ENCODE peak calls at places on chromosome 13, in ten cellular contexts. R, Z, Y, Q, P, M, C, G, O and J are unnamed samples. For H3K4me1, the result is how much of the 10 kb centered on the place peaks cover.

GRCh38 chr13:84139561-84140158 is 257.4 kb upstream of the SLITRK1 start:
- DNase-seq in Z (no peak), G (no peak), O (no peak), M (no peak), R (no peak), C (peak), P (no peak), Q (no peak), Y (no peak), J (peak)

GRCh38 chr13:103371271-103371670 is 305.1 kb upstream of the SLC10A2 start:
- DNase-seq in O (no peak), R (peak), Q (no peak), Z (no peak), P (no peak), G (no peak), C (no peak), Y (no peak), M (no peak), J (peak)

GRCh38 chr13:36298535-36299068 is 988 bp upstream of the CCDC169 start:
- DNase-seq in P (peak), Q (no peak), G (no peak), O (no peak), R (no peak), C (peak), Z (no peak), Y (peak), M (peak), J (no peak)

GRCh38 chr13:34420975-34421719 is 520.9 kb upstream of the NBEA start:
- DNase-seq in P (no peak), R (no peak), O (no peak), Z (peak), Q (peak), M (no peak), C (no peak), G (no peak), Y (no peak), J (peak)

GRCh38 chr13:88707652-88708051 is 1036.5 kb downstream of the SLITRK5 start:
- DNase-seq in Y (no peak), Q (no peak), G (no peak), R (no peak), C (no peak), M (no peak), O (no peak), P (no peak), Z (no peak), J (no peak)

GRCh38 chr13:45658586-45659235 is 43.2 kb upstream of the ERICH6B start:
- DNase-seq in Z (peak), G (peak), R (peak), O (no peak), C (no peak), M (no peak), Y (no peak), P (no peak), Q (peak), J (peak)

GRCh38 chr13:112132142-112132541 is 65.2 kb downstream of the SOX1 start:
- DNase-seq in P (no peak), O (no peak), Q (no peak), M (no peak), G (no peak), R (no peak), C (no peak), Z (no peak), Y (no peak), J (no peak)

GRCh38 chr13:23134542-23134941 is 46.2 kb upstream of the SGCG start:
- DNase-seq in Z (no peak), Q (no peak), M (no peak), O (no peak), R (no peak), P (no peak), Y (no peak), C (no peak), G (no peak), J (no peak)

GRCh38 chr13:46288570-46289259 is 77.0 kb downstream of the LRRC63 start:
- DNase-seq in Y (peak), Q (no peak), G (peak), M (peak), R (peak), O (no peak), Z (peak), P (no peak), C (peak), J (peak)

GRCh38 chr13:98512774-98513327 is 64.1 kb downstream of the STK24 start:
- DNase-seq in Y (no peak), Q (no peak), Z (no peak), O (no peak), C (no peak), R (no peak), G (no peak), M (no peak), P (no peak), J (no peak)

GRCh38 chr13:74825949-74826246 is 656.1 kb downstream of the TBC1D4 start:
- DNase-seq in G (no peak), Z (no peak), R (no peak), O (no peak), Y (no peak), Q (no peak), M (no peak), P (no peak), C (no peak), J (no peak)

GRCh38 chr13:97695684-97696083 is 257.8 kb upstream of the IPO5 start:
- DNase-seq in Y (no peak), P (no peak), R (no peak), O (no peak), C (no peak), Z (no peak), G (no peak), M (no peak), Q (no peak), J (no peak)

GRCh38 chr13:105982219-105982618 is 553.2 kb downstream of the EFNB2 start:
- DNase-seq in Z (no peak), Y (no peak), P (peak), R (no peak), C (peak), Q (no peak), G (no peak), O (no peak), M (no peak), J (no peak)

GRCh38 chr13:97325738-97326137 is 103.6 kb downstream of the MBNL2 start:
- DNase-seq in Z (no peak), G (no peak), Y (no peak), P (no peak), O (no peak), Q (no peak), R (no peak), M (no peak), C (no peak), J (peak)

GRCh38 chr13:29465741-29466293 is 129.7 kb downstream of the SLC7A1 start:
- DNase-seq in C (no peak), Y (no peak), M (no peak), P (no peak), G (peak), O (no peak), Z (peak), Q (no peak), R (peak), J (peak)

GRCh38 chr13:23656637-23657036 is 86.4 kb downstream of the TNFRSF19 start:
- DNase-seq in Z (peak), Y (peak), C (no peak), Q (no peak), G (peak), R (peak), P (no peak), O (no peak), M (no peak), J (no peak)

GRCh38 chr13:30453727-30454126 is 12.0 kb downstream of the HMGB1 start:
- DNase-seq in Z (peak), P (no peak), R (no peak), M (no peak), G (peak), O (no peak), C (no peak), Q (no peak), Y (no peak), J (no peak)

GRCh38 chr13:58004761-58005160 is 373.2 kb downstream of the PCDH17 start:
- DNase-seq in M (no peak), G (no peak), Y (no peak), P (no peak), Z (no peak), Q (no peak), C (no peak), R (no peak), O (no peak), J (no peak)

GRCh38 chr13:110233181-110233641 is 73.7 kb downstream of the COL4A1 start:
- DNase-seq in Z (peak), R (peak), G (peak), Y (peak), Q (no peak), P (peak), C (no peak), O (no peak), M (no peak), J (no peak)

GRCh38 chr13:107576430-107576829 is 638.9 kb downstream of the LIG4 start:
- DNase-seq in Z (peak), R (no peak), O (no peak), M (no peak), Q (no peak), Y (peak), P (no peak), G (peak), C (no peak), J (no peak)

GRCh38 chr13:94950303-94950702 is 238.0 kb upstream of the SOX21 start:
- DNase-seq in G (no peak), C (peak), Y (no peak), M (no peak), O (no peak), Q (no peak), Z (peak), R (no peak), P (peak), J (no peak)

GRCh38 chr13:63044617-63045016 is 1629.0 kb upstream of the PCDH20 start:
- DNase-seq in C (no peak), Y (no peak), Q (no peak), O (no peak), G (no peak), Z (no peak), R (no peak), P (no peak), M (no peak), J (no peak)

GRCh38 chr13:30739646-30740642 is 4.6 kb downstream of the ALOX5AP start:
- DNase-seq in Q (peak), P (peak), G (peak), Y (peak), C (no peak), Z (peak), O (no peak), R (peak), M (no peak), J (peak)

GRCh38 chr13:30186644-30187431 is 120.5 kb downstream of the KATNAL1 start:
- DNase-seq in Y (no peak), O (no peak), R (peak), Q (no peak), G (peak), P (no peak), M (no peak), C (no peak), Z (no peak), J (no peak)

GRCh38 chr13:44565881-44566280 is 10.2 kb downstream of the TSC22D1 start:
- DNase-seq in M (no peak), G (peak), P (no peak), Q (no peak), Z (peak), R (peak), C (no peak), O (no peak), Y (no peak), J (no peak)

GRCh38 chr13:78022164-78022877 is 103.7 kb upstream of the EDNRB start:
- DNase-seq in P (no peak), C (no peak), Q (peak), M (no peak), Y (peak), G (peak), Z (peak), R (peak), O (peak), J (peak)

GRCh38 chr13:39209731-39210633 is 171.7 kb downstream of the NHLRC3 start:
- DNase-seq in C (no peak), Y (no peak), M (no peak), O (no peak), G (peak), R (peak), Z (peak), P (no peak), Q (no peak), J (no peak)

GRCh38 chr13:20814224-20814910 is 40.6 kb upstream of the EEF1AKMT1 start:
- DNase-seq in R (peak), G (peak), Q (no peak), O (peak), M (no peak), P (no peak), Y (peak), Z (peak), C (no peak), J (peak)

GRCh38 chr13:107554355-107554905 is 660.9 kb downstream of the LIG4 start:
- DNase-seq in P (no peak), C (no peak), O (no peak), Z (no peak), M (no peak), G (peak), R (no peak), Q (no peak), Y (no peak), J (no peak)

GRCh38 chr13:79508224-79508961 is 27.4 kb downstream of the NDFIP2 start:
- DNase-seq in G (no peak), P (no peak), O (no peak), C (no peak), Q (no peak), M (no peak), R (no peak), Y (no peak), Z (peak), J (no peak)

GRCh38 chr13:73096173-73097117 is 37.6 kb downstream of the KLF5 start:
- DNase-seq in P (no peak), O (no peak), G (peak), C (no peak), Q (peak), M (no peak), R (peak), Z (no peak), Y (no peak), J (peak)

GRCh38 chr13:66076417-66076816 is 1153.7 kb downstream of the PCDH9 start:
- DNase-seq in Z (no peak), M (no peak), Y (no peak), R (peak), P (no peak), Q (no peak), O (no peak), G (peak), C (no peak), J (no peak)

GRCh38 chr13:44267966-44268365 is 105.7 kb upstream of the SERP2 start:
- DNase-seq in Q (peak), M (no peak), R (peak), Z (peak), Y (no peak), O (no peak), P (no peak), C (no peak), G (peak), J (peak)

GRCh38 chr13:84479656-84480055 is 597.4 kb upstream of the SLITRK1 start:
- DNase-seq in P (no peak), M (no peak), Q (peak), Z (peak), G (peak), Y (no peak), O (no peak), R (peak), C (no peak), J (peak)

GRCh38 chr13:97366172-97366688 is 67.7 kb upstream of the RAP2A start:
- DNase-seq in P (no peak), O (no peak), Q (no peak), C (no peak), R (no peak), G (no peak), Z (no peak), Y (peak), M (no peak), J (no peak)

GRCh38 chr13:62119739-62120700 is 704.4 kb upstream of the PCDH20 start:
- DNase-seq in C (no peak), R (peak), O (no peak), Y (peak), Z (peak), M (no peak), G (peak), Q (no peak), P (no peak), J (no peak)

GRCh38 chr13:19185865-19186645 is 4.4 kb upstream of the TUBA3C start:
- DNase-seq in O (no peak), C (no peak), G (no peak), P (no peak), R (no peak), M (no peak), Y (no peak), Q (no peak), Z (no peak), J (no peak)

GRCh38 chr13:46668302-46668720 is 115.3 kb downstream of the LRCH1 start:
- DNase-seq in O (peak), M (no peak), Y (peak), R (peak), Q (no peak), G (peak), Z (peak), C (no peak), P (no peak), J (peak)

GRCh38 chr13:94712812-94713555 is 639 bp upstream of the SOX21 start:
- DNase-seq in P (peak), Y (peak), Z (peak), C (no peak), R (peak), Q (no peak), M (no peak), G (peak), O (no peak), J (peak)

DNA sequence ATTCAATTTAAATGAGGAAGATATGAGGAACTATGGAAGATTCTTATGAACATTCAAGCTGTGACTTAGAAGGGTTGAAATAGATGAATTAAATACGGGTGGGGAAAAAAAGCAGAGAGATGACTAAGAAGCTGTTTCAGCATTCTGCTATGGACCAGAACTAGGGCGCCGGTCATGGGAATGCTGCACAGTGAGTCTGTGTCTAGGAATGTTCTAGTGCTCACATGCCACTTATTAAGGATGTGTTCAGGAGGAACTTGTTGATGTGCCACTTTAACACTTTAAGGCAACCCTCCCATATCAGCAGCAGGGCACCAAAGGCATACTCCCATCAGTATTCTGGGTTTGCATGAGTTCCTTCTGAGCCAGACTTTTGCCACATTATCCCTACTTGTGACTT is 152.1 kb downstream of the POSTN start:
- DNase-seq in Y (no peak), R (peak), O (no peak), G (peak), Z (peak), C (no peak), Q (peak), M (no peak), P (no peak), J (peak)
- H3K9ac ChIP-seq in Y (no peak), R (no peak), O (no peak), G (no peak), Z (peak), C (no peak), Q (no peak), M (no peak), P (no peak), J (no peak)

DNA sequence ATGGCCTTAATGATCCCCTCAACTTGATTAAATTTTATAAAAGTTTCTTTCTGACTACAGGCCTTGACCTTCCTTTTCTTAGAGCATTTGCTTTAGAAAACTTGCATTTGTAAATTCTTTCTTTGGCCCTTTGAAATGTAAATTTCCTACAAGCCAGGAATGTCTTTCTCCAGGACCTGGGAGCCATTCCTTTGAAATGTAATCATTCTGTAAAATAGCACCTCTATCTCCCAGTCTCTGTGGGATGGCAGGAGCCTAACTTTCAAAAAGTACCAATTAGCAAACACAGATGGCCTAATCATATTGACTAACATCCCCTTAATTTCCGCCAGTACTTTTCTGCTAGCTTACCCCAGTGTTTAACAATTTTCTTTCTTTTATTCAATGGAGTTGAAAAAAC is 1394.2 kb upstream of the ATXN8OS start:
- DNase-seq in R (peak), C (peak), Z (no peak), M (peak), P (peak), O (no peak), Y (no peak), Q (no peak), G (no peak), J (no peak)
- H3K4me1 ChIP-seq in R (under half), C (under half), Z (under half), M (under half), P (under half), O (under half), Y (under half), Q (under half), G (under half), J (under half)

GRCh38 chr13:32969516-32969941 is 46.7 kb upstream of the KL start:
- DNase-seq in R (peak), Q (no peak), Z (peak), P (no peak), O (no peak), M (no peak), C (no peak), G (peak), Y (peak), J (no peak)
- H3K9ac ChIP-seq in R (peak), Q (no peak), Z (peak), P (no peak), O (no peak), M (no peak), C (no peak), G (peak), Y (peak), J (no peak)

GRCh38 chr13:114130708-114131580 is 1.5 kb downstream of the RASA3 start:
- DNase-seq in Q (no peak), O (peak), G (peak), R (peak), Z (peak), C (no peak), Y (peak), M (no peak), P (peak), J (peak)
- H3K4me1 ChIP-seq in Q (under half), O (under half), G (under half), R (under half), Z (under half), C (under half), Y (under half), M (under half), P (under half), J (under half)